ENCODE peak calls at places on chromosomes 13 and 19, in ten cellular contexts. E is Calu3; A is AG20443; I is HepG2; Y is CD4-positive, CD25-positive, alpha-beta regulatory T cell; O is SK-N-SH; J is stimulated activated CD4-positive, alpha-beta T cell treated with anti-CD3 and anti-CD28 coated beads, TNF-alpha, amount 100 ng/mL, for 4 hours; Z is lung microvascular endothelial cell; T is ELF-1; K is pancreas. P is an unnamed sample.
A peak's percentile ranks its signal among the peaks of the same experiment; 100 is the strongest.

GRCh38 chr19:54518844-54519243 is 16.2 kb downstream of the LAIR2 start:
- DNase-seq in E (peak; percentile 9), A (no peak), I (peak; percentile 27), Y (peak; percentile 48), O (no peak), J (no peak), Z (peak; percentile 95), T (no peak), K (no peak), P (no peak)

GRCh38 chr19:15072930-15073647 is 8.9 kb upstream of the OR1I1 start:
- DNase-seq in E (peak; percentile 54), A (no peak), I (peak; percentile 39), Y (no peak), O (no peak), J (no peak), Z (no peak), T (peak; percentile 95), K (no peak), P (peak; percentile 83)

GRCh38 chr19:7673995-7674667 is 2.8 kb upstream of the MCEMP1 start:
- DNase-seq in E (peak; percentile 59), A (peak; percentile 87), I (peak; percentile 21), Y (peak; percentile 70), O (peak; percentile 81), J (no peak), Z (peak; percentile 58), T (peak; percentile 76), K (no peak), P (no peak)

GRCh38 chr13:30422056-30422914 is at the start of gene UBE2L5:
- DNase-seq in E (peak; percentile 73), A (peak; percentile 81), I (peak; percentile 23), Y (peak; percentile 65), O (peak; percentile 86), J (peak; percentile 32), Z (peak; percentile 87), T (peak; percentile 59), K (peak; percentile 93), P (peak; percentile 34)

GRCh38 chr19:49438261-49438660 is 3.1 kb downstream of the SLC17A7 start:
- DNase-seq in E (no peak), A (no peak), I (no peak), Y (no peak), O (no peak), J (no peak), Z (no peak), T (no peak), K (no peak), P (no peak)

GRCh38 chr19:2371656-2372055 is 11.6 kb downstream of the TMPRSS9 start:
- DNase-seq in E (no peak), A (peak; percentile 70), I (no peak), Y (no peak), O (no peak), J (no peak), Z (peak; percentile 31), T (no peak), K (no peak), P (no peak)

GRCh38 chr13:97308735-97309429 is 86.7 kb downstream of the MBNL2 start:
- DNase-seq in E (no peak), A (peak; percentile 20), I (peak; percentile 48), Y (no peak), O (no peak), J (no peak), Z (peak; percentile 48), T (no peak), K (no peak), P (no peak)

GRCh38 chr13:110714798-110715394 is 1.4 kb downstream of the ING1 start:
- DNase-seq in E (no peak), A (no peak), I (peak; percentile 20), Y (peak; percentile 65), O (no peak), J (peak; percentile 28), Z (peak; percentile 63), T (no peak), K (peak; percentile 92), P (no peak)

GRCh38 chr13:91269237-91269636 is 78.2 kb upstream of the MIR17HG start:
- DNase-seq in E (no peak), A (no peak), I (no peak), Y (no peak), O (no peak), J (no peak), Z (no peak), T (no peak), K (no peak), P (no peak)

GRCh38 chr19:39390460-39390758 is 497 bp downstream of the PAF1 start:
- DNase-seq in E (no peak), A (no peak), I (no peak), Y (peak; percentile 84), O (no peak), J (peak; percentile 71), Z (no peak), T (no peak), K (no peak), P (no peak)

GRCh38 chr19:2230029-2230531 is 6.0 kb downstream of the PLEKHJ1 start:
- DNase-seq in E (no peak), A (no peak), I (no peak), Y (no peak), O (no peak), J (no peak), Z (no peak), T (no peak), K (no peak), P (no peak)

GRCh38 chr19:44684892-44685847 is 13.8 kb upstream of the CEACAM16 start:
- DNase-seq in E (peak; percentile 64), A (peak; percentile 80), I (peak; percentile 37), Y (peak; percentile 41), O (no peak), J (no peak), Z (peak; percentile 99), T (peak; percentile 83), K (no peak), P (no peak)

GRCh38 chr13:84896128-84896527 is 903.1 kb downstream of the SLITRK6 start:
- DNase-seq in E (peak; percentile 6), A (peak; percentile 26), I (peak; percentile 52), Y (peak; percentile 51), O (peak; percentile 51), J (no peak), Z (peak; percentile 56), T (no peak), K (no peak), P (no peak)

GRCh38 chr13:80039000-80039399 is 301.9 kb downstream of the SPRY2 start:
- DNase-seq in E (no peak), A (no peak), I (no peak), Y (no peak), O (no peak), J (no peak), Z (no peak), T (no peak), K (no peak), P (no peak)

GRCh38 chr13:29861694-29862110 is 11.3 kb upstream of the UBL3 start:
- DNase-seq in E (no peak), A (peak; percentile 89), I (peak; percentile 52), Y (no peak), O (no peak), J (no peak), Z (no peak), T (peak; percentile 39), K (no peak), P (peak; percentile 12)

GRCh38 chr19:44718441-44719261 is 19.7 kb downstream of the CEACAM16 start:
- DNase-seq in E (peak; percentile 41), A (peak; percentile 58), I (peak; percentile 98), Y (no peak), O (no peak), J (no peak), Z (peak; percentile 96), T (peak; percentile 80), K (peak; percentile 82), P (no peak)

GRCh38 chr13:48161530-48162179 is 66.8 kb upstream of the MED4 start:
- DNase-seq in E (no peak), A (no peak), I (no peak), Y (no peak), O (no peak), J (no peak), Z (peak; percentile 57), T (no peak), K (no peak), P (no peak)